ENCODE peak calls at places on chromosomes 3 and 15, in four cellular contexts. H is esophagus muscularis mucosa, F is mammary epithelial cell, C is kidney. I is an unnamed sample.

GRCh38 chr15:94375997-94376396 is 144.6 kb downstream of the MCTP2 start:
- DNase-seq in H (no peak), F (no peak), C (no peak), I (no peak)

GRCh38 chr3:39433642-39434041 is 27.1 kb downstream of the RPSA start:
- DNase-seq in H (no peak), F (no peak), C (no peak), I (no peak)

GRCh38 chr3:149186219-149186618 is 35.4 kb downstream of the CP start:
- DNase-seq in H (no peak), F (no peak), C (no peak), I (no peak)

GRCh38 chr15:30973379-30973778 is 18.0 kb downstream of the MTMR10 start:
- DNase-seq in H (no peak), F (no peak), C (no peak), I (no peak)

GRCh38 chr3:170726976-170727661 is 141.2 kb upstream of the SLC7A14 start:
- DNase-seq in H (no peak), F (peak), C (no peak), I (no peak)

GRCh38 chr15:69896606-69897005 is 201.1 kb downstream of the TLE3 start:
- DNase-seq in H (no peak), F (no peak), C (no peak), I (no peak)

GRCh38 chr15:41790756-41791546 is 16.7 kb downstream of the MAPKBP1 start:
- DNase-seq in H (no peak), F (peak), C (no peak), I (no peak)

GRCh38 chr3:159814161-159814560 is 174.5 kb upstream of the IL12A start:
- DNase-seq in H (no peak), F (peak), C (no peak), I (no peak)

GRCh38 chr3:178406206-178406605 is 130.0 kb upstream of the KCNMB2 start:
- DNase-seq in H (no peak), F (no peak), C (no peak), I (no peak)

GRCh38 chr3:124504332-124505059 is 225.8 kb upstream of the UMPS start:
- DNase-seq in H (no peak), F (peak), C (no peak), I (no peak)

GRCh38 chr3:27472166-27472565 is 12.0 kb downstream of the SLC4A7 start:
- DNase-seq in H (no peak), F (no peak), C (no peak), I (no peak)

GRCh38 chr3:183449391-183449790 is 21.0 kb upstream of the MCF2L2 start:
- DNase-seq in H (no peak), F (no peak), C (no peak), I (no peak)

GRCh38 chr3:79361748-79362378 is 405.9 kb downstream of the ROBO1 start:
- DNase-seq in H (no peak), F (peak), C (no peak), I (no peak)

GRCh38 chr3:10798600-10799367 is 17.2 kb upstream of the SLC6A11 start:
- DNase-seq in H (peak), F (peak), C (no peak), I (no peak)

GRCh38 chr3:159782724-159783421 is 205.8 kb upstream of the IL12A start:
- DNase-seq in H (no peak), F (no peak), C (no peak), I (no peak)

GRCh38 chr3:3907023-3907422 is 107.8 kb downstream of the LRRN1 start:
- DNase-seq in H (no peak), F (no peak), C (no peak), I (no peak)

GRCh38 chr3:182792901-182793662 is at the start of gene ATP11B:
- DNase-seq in H (peak), F (peak), C (peak), I (no peak)

GRCh38 chr15:87219650-87220615 is 1036.6 kb downstream of the NTRK3 start:
- DNase-seq in H (peak), F (peak), C (no peak), I (no peak)

GRCh38 chr3:107085261-107085660 is 292.0 kb upstream of the CCDC54 start:
- DNase-seq in H (no peak), F (no peak), C (no peak), I (no peak)

GRCh38 chr3:189394599-189395121 is 222.9 kb downstream of the TPRG1 start:
- DNase-seq in H (no peak), F (no peak), C (no peak), I (no peak)

GRCh38 chr3:14345496-14346150 is 56.8 kb upstream of the SLC6A6 start:
- DNase-seq in H (no peak), F (peak), C (no peak), I (no peak)

GRCh38 chr3:14346191-14346590 is 56.2 kb upstream of the SLC6A6 start:
- DNase-seq in H (no peak), F (no peak), C (no peak), I (no peak)

GRCh38 chr3:14344351-14344750 is 58.1 kb upstream of the SLC6A6 start:
- DNase-seq in H (no peak), F (no peak), C (no peak), I (no peak)

GRCh38 chr3:14347110-14347509 is 55.3 kb upstream of the SLC6A6 start:
- DNase-seq in H (no peak), F (no peak), C (no peak), I (no peak)

DNA sequence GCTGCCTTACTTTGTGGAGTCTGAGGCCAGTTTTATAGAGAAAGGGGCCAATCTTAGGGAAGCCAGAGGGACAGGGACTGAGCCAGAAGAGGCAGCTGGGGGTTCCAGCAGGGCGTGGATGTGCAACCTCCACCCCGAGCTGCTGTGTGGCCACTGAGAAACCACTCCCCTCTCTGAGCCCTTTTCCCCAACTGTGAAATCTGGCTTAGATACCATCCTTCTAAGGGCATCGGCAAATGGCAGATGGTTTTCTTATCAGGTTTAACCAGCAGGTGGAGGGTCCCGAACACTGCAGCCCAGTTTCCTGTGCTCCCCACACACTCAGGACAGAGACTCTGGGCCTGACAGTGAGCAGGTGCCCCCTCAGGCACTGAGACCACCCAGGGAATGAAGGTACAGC is 55.8 kb upstream of the SLC6A6 start:
- DNase-seq in H (no peak), F (no peak), C (no peak), I (no peak)
- H3K4me3 ChIP-seq in H (no peak), F (no peak), C (no peak), I (no peak)

GRCh38 chr15:52462806-52463360 is 65.8 kb downstream of the MYO5A start:
- DNase-seq in H (no peak), F (no peak), C (no peak), I (no peak)

GRCh38 chr15:52466134-52466701 is 62.5 kb downstream of the MYO5A start:
- DNase-seq in H (no peak), F (no peak), C (peak), I (no peak)

GRCh38 chr15:52464478-52464877 is 64.2 kb downstream of the MYO5A start:
- DNase-seq in H (no peak), F (no peak), C (no peak), I (no peak)

GRCh38 chr15:52464040-52464439 is 64.6 kb downstream of the MYO5A start:
- DNase-seq in H (no peak), F (peak), C (no peak), I (no peak)

GRCh38 chr15:52463638-52464037 is 65.0 kb downstream of the MYO5A start:
- DNase-seq in H (no peak), F (peak), C (no peak), I (no peak)
- H3K4me3 ChIP-seq in H (no peak), F (no peak), C (no peak), I (no peak)

GRCh38 chr3:192831111-192831644 is 86.5 kb downstream of the MB21D2 start:
- DNase-seq in H (no peak), F (peak), C (no peak), I (no peak)

GRCh38 chr3:192831801-192832347 is 85.8 kb downstream of the MB21D2 start:
- DNase-seq in H (no peak), F (no peak), C (no peak), I (no peak)

GRCh38 chr3:192833177-192833890 is 84.3 kb downstream of the MB21D2 start:
- DNase-seq in H (no peak), F (no peak), C (no peak), I (no peak)

GRCh38 chr3:192827863-192828594 is 89.6 kb downstream of the MB21D2 start:
- DNase-seq in H (no peak), F (no peak), C (no peak), I (no peak)

DNA sequence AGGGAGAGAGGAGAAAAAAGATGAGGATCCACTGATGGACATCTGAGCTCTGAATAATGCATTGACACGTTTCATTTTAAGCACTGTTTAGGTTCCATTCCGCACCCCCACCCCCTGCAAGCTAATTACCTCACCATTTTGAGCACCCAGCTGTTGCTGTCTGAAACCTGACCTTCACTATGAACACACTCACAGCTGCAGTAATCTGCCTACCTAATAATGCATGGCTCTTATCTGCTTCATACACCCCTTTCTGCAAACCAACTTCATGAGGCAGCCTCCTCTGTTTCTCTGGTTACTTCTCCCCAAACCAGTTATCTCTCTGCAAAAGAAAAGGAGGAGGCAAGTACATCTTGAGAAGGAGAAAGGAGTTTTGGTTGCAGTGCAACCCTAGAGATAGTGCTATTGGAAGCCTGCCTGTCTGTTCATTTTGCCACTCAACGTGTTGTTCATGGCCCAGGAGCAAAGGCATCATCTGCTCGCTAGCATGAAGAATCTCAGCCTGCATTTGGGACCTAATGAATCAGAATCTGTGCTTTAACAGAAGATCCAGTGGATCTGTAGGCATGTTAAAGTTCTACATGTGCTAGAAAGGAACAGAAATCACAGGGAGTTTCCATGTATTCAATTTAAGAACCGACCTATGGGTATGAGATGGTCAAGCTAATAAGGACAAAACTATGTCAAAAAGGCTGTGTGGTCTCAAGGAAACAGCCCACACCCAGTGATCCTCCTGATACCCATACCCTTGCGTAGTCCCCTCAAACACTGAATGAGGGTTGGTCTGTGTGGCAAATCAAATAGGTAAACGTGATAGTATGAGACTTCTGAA is 87.2 kb downstream of the MB21D2 start:
- DNase-seq in H (no peak), F (no peak), C (no peak), I (no peak)
- H3K4me3 ChIP-seq in H (no peak), F (no peak), C (no peak), I (no peak)

GRCh38 chr3:111733154-111733553 is 125.9 kb upstream of the PHLDB2 start:
- DNase-seq in H (peak), F (no peak), C (no peak), I (no peak)
- H3K4me3 ChIP-seq in H (no peak), F (no peak), C (peak), I (no peak)

GRCh38 chr3:12999147-13000140 is 73.8 kb downstream of the IQSEC1 start:
- DNase-seq in H (no peak), F (no peak), C (peak), I (no peak)
- H3K4me3 ChIP-seq in H (no peak), F (no peak), C (no peak), I (no peak)